ENCODE peak calls at places on chromosome 13, in four cellular contexts. U is GM06990, C is uterus, Y is epithelial cell of proximal tubule. Z is an unnamed sample.

GRCh38 chr13:48574036-48574796 is 41.3 kb upstream of the RCBTB2 start:
- DNase-seq in Y (no peak), U (no peak), C (no peak), Z (no peak)

GRCh38 chr13:43153436-43154082 is 130.2 kb downstream of the DNAJC15 start:
- DNase-seq in C (no peak), U (no peak), Y (peak; percentile 35), Z (no peak)

GRCh38 chr13:110882972-110883371 is 31.9 kb downstream of the ANKRD10 start:
- DNase-seq in C (no peak), U (no peak), Y (no peak), Z (no peak)

GRCh38 chr13:45602183-45602582 is 13.4 kb downstream of the ERICH6B start:
- DNase-seq in U (no peak), C (no peak), Y (no peak), Z (no peak)

GRCh38 chr13:84609716-84610115 is 727.4 kb upstream of the SLITRK1 start:
- DNase-seq in U (no peak), Y (peak; percentile 88), C (no peak), Z (no peak)

GRCh38 chr13:108044929-108045328 is 170.4 kb downstream of the LIG4 start:
- DNase-seq in C (no peak), Y (no peak), U (no peak), Z (no peak)

GRCh38 chr13:27791901-27792392 is 336 bp upstream of the GSX1 start:
- DNase-seq in C (no peak), Y (no peak), U (no peak), Z (no peak)

GRCh38 chr13:98033277-98034247 is 80.1 kb downstream of the IPO5 start:
- DNase-seq in C (peak; percentile 23), U (no peak), Y (no peak), Z (no peak)

GRCh38 chr13:21322988-21323387 is 136.1 kb downstream of the ZDHHC20 start:
- DNase-seq in Y (no peak), C (no peak), U (no peak), Z (no peak)

GRCh38 chr13:40315416-40316064 is 350.9 kb downstream of the FOXO1 start:
- DNase-seq in C (peak; percentile 51), Y (no peak), U (no peak), Z (no peak)

GRCh38 chr13:27822873-27823311 is 30.6 kb downstream of the GSX1 start:
- DNase-seq in U (no peak), C (no peak), Y (no peak), Z (no peak)

GRCh38 chr13:55001881-55002280 is 1973.3 kb downstream of the OLFM4 start:
- DNase-seq in U (no peak), Y (no peak), C (no peak), Z (no peak)

GRCh38 chr13:97459215-97459772 is 25.3 kb downstream of the RAP2A start:
- DNase-seq in U (peak; percentile 22), Y (no peak), C (no peak), Z (no peak)

GRCh38 chr13:28268800-28269223 is 130.5 kb downstream of the PAN3 start:
- DNase-seq in Y (no peak), U (peak; percentile 84), C (no peak), Z (peak; percentile 73)

GRCh38 chr13:110538632-110539031 is 22.9 kb downstream of the RAB20 start:
- DNase-seq in C (peak; percentile 50), Y (no peak), U (no peak), Z (no peak)

GRCh38 chr13:28843594-28843993 is 23.5 kb downstream of the MTUS2 start:
- DNase-seq in C (no peak), Y (no peak), U (no peak), Z (no peak)

GRCh38 chr13:66689628-66690027 is 540.5 kb downstream of the PCDH9 start:
- DNase-seq in U (no peak), Y (no peak), C (no peak), Z (no peak)

DNA sequence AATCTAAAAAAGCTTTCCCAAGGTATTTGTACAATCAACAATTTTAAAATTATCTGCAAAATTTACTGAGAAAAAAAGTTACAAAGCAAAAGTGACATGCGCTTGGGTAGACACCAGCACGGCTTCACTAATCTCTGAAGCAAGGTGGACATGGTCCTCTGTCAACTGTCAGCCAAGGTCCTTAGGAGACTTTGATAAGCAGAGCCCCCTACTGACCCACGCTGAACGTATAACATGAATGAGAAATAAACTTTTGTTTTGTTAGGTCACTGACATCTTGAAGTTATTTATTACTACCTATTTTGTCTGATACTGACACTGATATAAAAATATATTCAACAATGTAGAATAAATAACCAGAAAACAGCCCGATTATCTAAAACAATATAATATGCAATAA is 100.7 kb upstream of the OBI1 start:
- DNase-seq in C (no peak), Y (no peak), U (no peak), Z (no peak)
- TF ChIP-seq CTCF in C (no peak), Y (peak; percentile 7), U (peak; percentile 7), Z (no peak)

GRCh38 chr13:64992314-64992713 is 2237.8 kb downstream of the PCDH9 start:
- DNase-seq in Y (no peak), U (no peak), C (no peak), Z (no peak)

GRCh38 chr13:64993514-64994164 is 2236.5 kb downstream of the PCDH9 start:
- DNase-seq in Y (no peak), C (no peak), U (no peak), Z (no peak)

GRCh38 chr13:64997438-64997837 is 2232.7 kb downstream of the PCDH9 start:
- DNase-seq in Y (no peak), C (no peak), U (no peak), Z (no peak)
- TF ChIP-seq CTCF in Y (no peak), C (no peak), U (no peak), Z (no peak)

GRCh38 chr13:25675060-25675459 is 303.3 kb downstream of the ATP8A2 start:
- DNase-seq in C (no peak), Y (no peak), U (no peak), Z (no peak)
- TF ChIP-seq CTCF in C (no peak), Y (no peak), U (no peak), Z (no peak)

DNA sequence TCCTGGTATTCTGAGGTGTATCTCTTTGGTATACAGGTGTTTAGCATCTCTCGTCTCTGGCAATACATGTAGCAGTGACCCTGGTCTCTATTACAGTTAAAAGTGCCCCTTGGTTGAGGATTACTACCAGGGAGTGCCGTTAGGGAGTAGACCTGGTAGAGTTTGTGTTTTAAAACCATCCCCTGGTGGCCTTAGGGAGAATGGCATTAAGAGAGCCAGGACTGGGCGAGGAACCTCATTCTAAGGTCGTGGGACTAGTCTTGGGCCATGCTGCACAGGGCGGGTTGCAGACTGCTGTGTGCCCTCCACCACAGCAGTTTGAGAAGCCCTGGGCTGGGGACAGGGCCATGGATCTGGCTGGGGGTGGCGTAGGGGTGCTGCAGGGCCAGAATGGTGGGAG is 35.0 kb downstream of the B3GLCT start:
- DNase-seq in C (no peak), U (no peak), Y (no peak), Z (no peak)
- TF ChIP-seq CTCF in C (no peak), U (peak; percentile 36), Y (peak; percentile 45), Z (no peak)

GRCh38 chr13:24680258-24680920 is at the start of gene ATP12A:
- DNase-seq in Y (no peak), U (no peak), C (no peak), Z (peak; percentile 62)
- TF ChIP-seq CTCF in Y (no peak), U (peak; percentile 7), C (no peak), Z (no peak)

GRCh38 chr13:51047434-51048165 is 63.5 kb downstream of the C13orf42 start:
- DNase-seq in Y (no peak), C (no peak), U (no peak), Z (no peak)
- TF ChIP-seq CTCF in Y (no peak), C (no peak), U (no peak), Z (peak; percentile 11)

GRCh38 chr13:91572439-91572838 is 174.0 kb downstream of the GPC5 start:
- DNase-seq in Y (no peak), U (no peak), C (no peak), Z (no peak)

GRCh38 chr13:91579320-91579719 is 180.9 kb downstream of the GPC5 start:
- DNase-seq in Y (no peak), U (no peak), C (no peak), Z (no peak)

GRCh38 chr13:91574756-91575155 is 176.3 kb downstream of the GPC5 start:
- DNase-seq in U (no peak), Y (no peak), C (no peak), Z (no peak)

GRCh38 chr13:91572944-91573535 is 174.6 kb downstream of the GPC5 start:
- DNase-seq in U (no peak), Y (no peak), C (no peak), Z (no peak)

DNA sequence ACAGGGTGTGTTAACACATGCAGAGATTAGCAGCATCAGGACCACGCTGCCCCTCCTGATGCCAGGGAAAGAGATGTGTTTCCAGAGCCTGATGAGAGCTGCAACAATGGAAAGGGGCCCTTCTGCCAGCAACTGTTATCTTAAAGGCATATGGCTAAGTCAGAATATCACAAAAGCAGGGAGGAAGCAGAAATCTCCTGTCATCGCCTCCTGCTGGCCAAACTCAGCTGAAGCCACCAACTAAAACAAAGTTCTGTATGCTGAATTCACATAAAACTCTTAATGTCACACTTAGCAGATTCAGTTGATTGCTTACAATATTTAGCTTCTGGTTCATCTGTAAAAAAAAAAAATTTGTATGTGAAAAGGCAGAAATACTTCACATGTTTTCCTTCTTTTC is 178.2 kb downstream of the GPC5 start:
- DNase-seq in C (no peak), U (no peak), Y (no peak), Z (no peak)
- TF ChIP-seq CTCF in C (no peak), U (peak; percentile 62), Y (peak; percentile 40), Z (peak; percentile 41)

DNA sequence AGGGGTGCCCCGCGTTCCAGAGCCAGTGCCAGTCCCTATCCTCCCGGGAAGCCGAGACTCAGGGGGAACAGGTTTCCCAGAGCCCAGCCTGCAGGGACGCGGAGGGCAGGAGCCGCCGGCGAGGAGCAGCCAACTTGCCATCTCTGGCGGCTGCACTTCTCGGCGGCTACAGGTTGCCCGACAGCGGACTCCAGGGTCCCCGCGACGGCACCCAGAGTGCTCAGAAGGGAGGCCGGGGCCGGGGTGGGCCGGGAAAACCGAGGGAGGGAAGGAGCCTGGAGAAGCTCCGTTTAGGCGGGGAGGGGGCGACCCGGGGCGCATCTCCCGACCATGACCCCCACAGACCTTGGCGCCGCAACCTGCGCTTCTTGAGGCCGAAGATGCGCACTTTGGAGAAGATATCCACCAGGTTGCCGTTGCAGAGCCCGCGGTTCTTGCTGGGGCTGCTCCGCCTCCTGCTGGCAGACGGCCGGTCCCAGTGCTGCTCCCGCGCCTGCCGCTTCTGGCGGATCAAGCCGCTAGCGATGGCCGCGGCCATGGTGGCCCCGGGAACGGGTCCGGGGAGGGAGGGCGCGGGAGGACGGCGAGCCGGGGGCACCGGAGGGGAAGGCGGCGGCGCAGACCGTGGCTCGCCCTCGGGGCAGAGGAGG is 463.8 kb downstream of the ITGBL1 start:
- DNase-seq in C (no peak), Y (no peak), U (no peak), Z (peak; percentile 17)
- TF ChIP-seq CTCF in C (no peak), Y (peak; percentile 23), U (no peak), Z (no peak)

GRCh38 chr13:70338608-70339007 is 230.4 kb upstream of the KLHL1 start:
- DNase-seq in Y (no peak), U (no peak), C (no peak), Z (no peak)

GRCh38 chr13:70333752-70334151 is 225.5 kb upstream of the KLHL1 start:
- DNase-seq in U (no peak), Y (no peak), C (no peak), Z (no peak)

DNA sequence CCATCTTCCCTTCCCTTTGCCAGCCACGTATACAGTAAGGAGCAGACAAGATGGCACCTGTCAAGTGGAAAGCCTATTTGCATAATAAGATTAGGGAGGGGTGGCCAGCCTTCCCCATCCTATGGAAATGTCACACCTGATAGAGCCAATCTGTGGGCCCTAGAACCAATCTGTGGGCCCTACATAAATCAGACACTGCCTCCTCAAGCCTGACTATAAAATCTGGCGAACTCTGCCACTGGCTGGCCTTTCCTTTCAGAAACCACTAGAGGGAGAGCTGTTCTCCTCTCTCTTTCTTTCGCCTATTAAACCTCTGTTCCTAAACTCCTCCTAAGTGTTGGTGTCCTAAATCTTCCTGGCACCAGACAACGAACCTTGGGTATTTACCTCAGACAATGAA is 231.5 kb upstream of the KLHL1 start:
- DNase-seq in C (no peak), Y (no peak), U (no peak), Z (no peak)
- TF ChIP-seq CTCF in C (no peak), Y (peak; percentile 80), U (peak; percentile 41), Z (peak; percentile 31)

Z was measured in GM13977.